ENCODE peak calls at places on chromosomes 16 and 17, in seven cellular contexts. I is right cardiac atrium; M is left ventricle myocardium inferior; S is CD8-positive, alpha-beta memory T cell; J is NCI-H1105; E is GM10248; A is choroid plexus epithelial cell. U is an unnamed sample.

GRCh38 chr17:43406676-43407645 is 8.2 kb downstream of the ARL4D start:
- DNase-seq in J (no peak), E (no peak), A (peak), M (no peak), S (no peak), I (no peak), U (no peak)

GRCh38 chr17:16443390-16444257 is 28.3 kb downstream of the TRPV2 start:
- DNase-seq in E (no peak), M (no peak), S (no peak), J (no peak), A (no peak), I (no peak), U (no peak)

GRCh38 chr16:78596996-78597422 is 497.6 kb downstream of the WWOX start:
- DNase-seq in A (no peak), S (no peak), I (no peak), M (no peak), E (no peak), J (no peak), U (no peak)

GRCh38 chr16:1026057-1026783 is 44.6 kb downstream of the SOX8 start:
- DNase-seq in I (no peak), A (no peak), S (no peak), E (no peak), M (no peak), J (no peak), U (no peak)

GRCh38 chr16:565420-566330 is 1.1 kb upstream of the NHLRC4 start:
- DNase-seq in J (no peak), S (no peak), A (no peak), I (no peak), M (no peak), E (no peak), U (no peak)

GRCh38 chr16:549544-550263 is 10.5 kb upstream of the PRR35 start:
- DNase-seq in J (no peak), A (no peak), I (no peak), S (no peak), E (no peak), M (no peak), U (no peak)

GRCh38 chr16:10465821-10466220 is 80.0 kb downstream of the ATF7IP2 start:
- DNase-seq in J (no peak), S (no peak), I (no peak), M (no peak), A (peak), E (no peak), U (no peak)

GRCh38 chr16:76278976-76279375 is 1.8 kb downstream of the CNTNAP4 start:
- DNase-seq in J (no peak), I (no peak), S (no peak), M (no peak), A (peak), E (no peak), U (no peak)

GRCh38 chr17:21249911-21250703 is 3.1 kb downstream of the NATD1 start:
- DNase-seq in I (no peak), E (no peak), A (no peak), S (no peak), J (no peak), M (no peak), U (no peak)

GRCh38 chr17:20120835-20121234 is 111.7 kb downstream of the SPECC1 start:
- DNase-seq in E (no peak), M (no peak), S (no peak), A (no peak), I (no peak), J (peak), U (no peak)

GRCh38 chr16:29745126-29745852 is 501 bp downstream of the C16orf54 start:
- DNase-seq in I (no peak), J (no peak), E (peak), M (peak), A (no peak), S (peak), U (peak)

GRCh38 chr17:18248300-18248731 is 10.2 kb downstream of the FLII start:
- DNase-seq in I (peak), S (peak), M (peak), A (peak), J (peak), E (peak), U (peak)

GRCh38 chr16:17548825-17549224 is 78.1 kb upstream of the XYLT1 start:
- DNase-seq in J (no peak), M (no peak), A (no peak), I (no peak), E (no peak), S (no peak), U (no peak)

GRCh38 chr17:2171725-2172446 is 117.0 kb downstream of the HIC1 start:
- DNase-seq in J (no peak), S (no peak), A (peak), E (no peak), M (peak), I (peak), U (no peak)

GRCh38 chr16:28837672-28838557 is 8.2 kb downstream of the TUFM start:
- DNase-seq in M (no peak), J (no peak), I (no peak), S (no peak), A (no peak), E (no peak), U (no peak)

GRCh38 chr16:85002643-85003042 is 8.7 kb downstream of the ZDHHC7 start:
- DNase-seq in A (no peak), J (no peak), I (peak), S (no peak), M (peak), E (no peak), U (no peak)

GRCh38 chr17:43416998-43417891 is 18.5 kb downstream of the ARL4D start:
- DNase-seq in S (no peak), A (peak), I (peak), J (peak), M (peak), E (no peak), U (no peak)

U was measured in germinal center.